ENCODE peak calls at places on chromosomes 7 and 10, in nine cellular contexts. Z, Y, L, O, V, H, A, G and P are unnamed samples.
A peak's percentile ranks its signal among the peaks of the same experiment; 100 is the strongest.

GRCh38 chr7:68943786-68944185 is 654.5 kb upstream of the AUTS2 start:
- DNase-seq in Z (no peak), Y (no peak), L (no peak), O (no peak), V (no peak), H (no peak), A (no peak), G (no peak), P (no peak)

GRCh38 chr10:127976286-127976685 is 69.4 kb downstream of the PTPRE start:
- DNase-seq in Z (no peak), Y (no peak), L (no peak), O (no peak), V (peak; percentile 49), H (no peak), A (no peak), G (no peak), P (no peak)

GRCh38 chr10:89668391-89669180 is 23.5 kb upstream of the PANK1 start:
- DNase-seq in Z (peak; percentile 50), Y (no peak), L (no peak), O (no peak), V (no peak), H (no peak), A (no peak), G (no peak), P (no peak)

GRCh38 chr7:102096706-102097427 is 189.8 kb upstream of the SH2B2 start:
- DNase-seq in Z (no peak), Y (no peak), L (no peak), O (no peak), V (no peak), H (peak; percentile 41), A (no peak), G (no peak), P (no peak)

GRCh38 chr10:93368210-93368609 is 113.9 kb downstream of the MYOF start:
- DNase-seq in Z (no peak), Y (no peak), L (no peak), O (no peak), V (no peak), H (no peak), A (no peak), G (no peak), P (no peak)

GRCh38 chr7:16083931-16084330 is 337.4 kb downstream of the CRPPA start:
- DNase-seq in Z (no peak), Y (no peak), L (peak; percentile 56), O (peak; percentile 14), V (peak; percentile 49), H (no peak), A (peak; percentile 9), G (no peak), P (no peak)

GRCh38 chr7:140568021-140568813 is 72.4 kb downstream of the DENND2A start:
- DNase-seq in Z (no peak), Y (no peak), L (no peak), O (no peak), V (no peak), H (no peak), A (no peak), G (no peak), P (no peak)

GRCh38 chr10:84818956-84819355 is 490.6 kb downstream of the CCSER2 start:
- DNase-seq in Z (no peak), Y (no peak), L (no peak), O (no peak), V (no peak), H (no peak), A (no peak), G (no peak), P (no peak)

GRCh38 chr10:83606275-83606674 is 533.0 kb upstream of the GHITM start:
- DNase-seq in Z (no peak), Y (no peak), L (no peak), O (peak; percentile 46), V (peak; percentile 46), H (no peak), A (no peak), G (no peak), P (no peak)

GRCh38 chr7:93861325-93861949 is 29.1 kb downstream of the TFPI2 start:
- DNase-seq in Z (no peak), Y (no peak), L (no peak), O (peak; percentile 24), V (no peak), H (no peak), A (no peak), G (peak; percentile 3), P (no peak)

GRCh38 chr10:97849101-97849490 is 547 bp upstream of the GOLGA7B start:
- DNase-seq in Z (no peak), Y (no peak), L (no peak), O (peak; percentile 41), V (no peak), H (peak; percentile 55), A (no peak), G (peak; percentile 5), P (no peak)

GRCh38 chr7:101957733-101958525 is 140.5 kb downstream of the CUX1 start:
- DNase-seq in Z (no peak), Y (no peak), L (no peak), O (no peak), V (no peak), H (no peak), A (no peak), G (peak; percentile 54), P (no peak)

GRCh38 chr7:466465-467191 is 53.0 kb downstream of the PDGFA start:
- DNase-seq in Z (peak; percentile 15), Y (no peak), L (no peak), O (no peak), V (no peak), H (peak; percentile 40), A (no peak), G (no peak), P (no peak)

GRCh38 chr7:132351858-132352539 is 224.3 kb downstream of the PLXNA4 start:
- DNase-seq in Z (no peak), Y (no peak), L (no peak), O (no peak), V (peak; percentile 6), H (no peak), A (no peak), G (no peak), P (peak; percentile 65)

GRCh38 chr7:7972128-7972527 is 3.5 kb downstream of the GLCCI1 start:
- DNase-seq in Z (no peak), Y (no peak), L (no peak), O (peak; percentile 4), V (peak; percentile 54), H (no peak), A (peak; percentile 6), G (peak; percentile 52), P (peak; percentile 20)

GRCh38 chr7:46658281-46658680 is 737.2 kb upstream of the IGFBP3 start:
- DNase-seq in Z (no peak), Y (no peak), L (no peak), O (no peak), V (peak; percentile 55), H (no peak), A (no peak), G (no peak), P (no peak)

GRCh38 chr10:11164806-11165590 is 147.3 kb downstream of the CELF2 start:
- DNase-seq in Z (peak; percentile 71), Y (no peak), L (no peak), O (peak; percentile 58), V (peak; percentile 91), H (peak; percentile 78), A (peak; percentile 78), G (peak; percentile 63), P (no peak)

GRCh38 chr10:36519909-36520308 is 605.5 kb upstream of the ANKRD30A start:
- DNase-seq in Z (no peak), Y (no peak), L (no peak), O (no peak), V (no peak), H (no peak), A (no peak), G (no peak), P (no peak)

GRCh38 chr7:134720091-134720935 is 59.1 kb upstream of the CALD1 start:
- DNase-seq in Z (no peak), Y (no peak), L (no peak), O (no peak), V (peak; percentile 80), H (no peak), A (peak; percentile 72), G (no peak), P (no peak)

GRCh38 chr10:76388321-76388720 is 956.9 kb downstream of the LRMDA start:
- DNase-seq in Z (no peak), Y (no peak), L (no peak), O (no peak), V (peak; percentile 88), H (no peak), A (peak; percentile 29), G (no peak), P (no peak)

GRCh38 chr7:69967152-69967591 is 368.9 kb downstream of the AUTS2 start:
- DNase-seq in Z (no peak), Y (no peak), L (no peak), O (peak; percentile 43), V (peak; percentile 46), H (no peak), A (no peak), G (no peak), P (peak; percentile 33)
- H3K4me1 ChIP-seq in Z (no peaks in the 10 kb centered on the region), Y (peaks cover 8% of the 10 kb centered on the region), L (no peaks in the 10 kb centered on the region), O (peaks cover 49% of the 10 kb centered on the region), V (no peaks in the 10 kb centered on the region), H (peaks cover 25% of the 10 kb centered on the region), A (no peaks in the 10 kb centered on the region), G (peaks cover 45% of the 10 kb centered on the region), P (peaks cover 8% of the 10 kb centered on the region)

DNA sequence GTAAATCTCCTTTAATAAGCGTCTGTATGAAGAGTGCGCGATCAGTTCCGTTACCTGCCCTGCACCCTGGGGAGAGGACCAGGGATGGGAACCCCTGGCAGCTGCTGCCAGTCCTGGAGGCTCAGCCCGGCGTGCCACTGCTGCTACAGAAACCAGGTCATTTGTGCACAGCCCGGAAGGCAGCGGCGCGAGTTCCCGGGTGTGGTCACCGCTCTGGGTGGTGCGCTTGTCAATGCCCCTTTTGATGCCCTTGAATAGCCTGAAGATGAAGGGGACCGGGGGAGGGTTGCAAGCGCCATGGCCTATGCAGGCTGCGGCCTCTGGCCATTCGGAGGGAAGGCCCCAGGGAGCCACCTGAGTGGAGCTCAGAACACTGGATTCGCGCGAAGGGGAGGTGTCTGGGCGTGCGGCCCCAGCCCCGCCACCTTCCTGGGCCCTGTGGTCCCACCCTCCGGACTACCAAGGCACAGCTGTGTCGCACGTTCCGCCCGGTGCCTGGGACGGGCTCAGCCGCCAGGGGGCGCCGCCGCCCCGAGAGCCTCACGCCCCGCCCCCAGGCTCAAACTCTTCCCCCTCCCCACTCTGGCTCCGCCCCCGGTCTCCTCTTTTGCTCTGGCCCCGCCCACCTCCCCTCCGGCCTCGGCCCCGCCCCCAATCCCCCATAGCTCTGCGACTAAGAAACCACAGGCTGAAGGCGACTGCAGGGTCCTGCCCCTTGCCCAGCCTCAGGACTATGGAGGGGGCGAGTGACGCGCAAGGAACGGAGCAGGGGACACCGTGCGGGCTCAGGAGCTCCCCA is 16.5 kb downstream of the AP5Z1 start:
- DNase-seq in Z (peak; percentile 83), Y (peak; percentile 89), L (peak; percentile 26), O (peak; percentile 96), V (peak; percentile 26), H (peak; percentile 83), A (peak; percentile 15), G (peak; percentile 37), P (peak; percentile 69)
- H3K4me3 ChIP-seq in Z (peak overlapping the region; percentile 48), Y (no peak overlapping the region), L (no peak overlapping the region), O (peak overlapping the region; percentile 75), V (no peak overlapping the region), H (peak overlapping the region; percentile 36), A (no peak overlapping the region), G (no peak overlapping the region), P (no peak overlapping the region)

GRCh38 chr7:137927386-137927785 is 74.5 kb downstream of the CREB3L2 start:
- DNase-seq in Z (no peak), Y (no peak), L (no peak), O (no peak), V (no peak), H (no peak), A (no peak), G (no peak), P (no peak)
- TF ChIP-seq CTCF in Z (no peak), Y (no peak), L (no peak), O (no peak), V (no peak), H (no peak), A (no peak), G (no peak), P (no peak)

GRCh38 chr10:73873843-73874215 is 526 bp downstream of the CAMK2G start:
- DNase-seq in Z (peak; percentile 54), Y (no peak), L (no peak), O (no peak), V (no peak), H (peak; percentile 68), A (no peak), G (no peak), P (no peak)
- H3K4me1 ChIP-seq in Z (peaks cover 5% of the 10 kb centered on the region), Y (no peaks in the 10 kb centered on the region), L (peaks cover 28% of the 10 kb centered on the region), O (peaks cover 4% of the 10 kb centered on the region), V (peaks cover 3% of the 10 kb centered on the region), H (peaks cover 24% of the 10 kb centered on the region), A (peaks cover 11% of the 10 kb centered on the region), G (peaks cover 24% of the 10 kb centered on the region), P (peaks cover 13% of the 10 kb centered on the region)